ENCODE peak calls at places on chromosomes 5 and 9, in four cellular contexts. I is GM12891, U is K562, D is GM12878. O is an unnamed sample.

GRCh38 chr5:146620663-146621051 is 104.7 kb upstream of the GPR151 start:
- DNase-seq in I (no peak), U (no peak), D (no peak), O (no peak)

GRCh38 chr5:18003312-18003711 is 369.1 kb downstream of the TAF11L14 start:
- DNase-seq in I (no peak), U (no peak), D (no peak), O (no peak)

GRCh38 chr5:159497221-159497620 is 166.9 kb upstream of the IL12B start:
- DNase-seq in I (no peak), U (no peak), D (no peak), O (no peak)

GRCh38 chr5:173643964-173644363 is 27.5 kb upstream of the BOD1 start:
- DNase-seq in I (peak), U (no peak), D (peak), O (no peak)

GRCh38 chr5:68883441-68883840 is 210.4 kb upstream of the SLC30A5 start:
- DNase-seq in I (no peak), U (no peak), D (no peak), O (no peak)

GRCh38 chr9:138104251-138105122 is 226.9 kb downstream of the CACNA1B start:
- DNase-seq in I (no peak), U (no peak), D (no peak), O (no peak)

GRCh38 chr9:9352877-9353481 is 1259.8 kb downstream of the PTPRD start:
- DNase-seq in I (no peak), U (peak), D (no peak), O (no peak)

GRCh38 chr5:158812381-158812780 is 287.3 kb downstream of the EBF1 start:
- DNase-seq in I (no peak), U (no peak), D (peak), O (no peak)

GRCh38 chr5:151221574-151221973 is 2.3 kb downstream of the CCDC69 start:
- DNase-seq in I (no peak), U (no peak), D (no peak), O (no peak)

GRCh38 chr9:130623466-130623865 is 40.9 kb upstream of the PRDM12 start:
- DNase-seq in I (no peak), U (no peak), D (no peak), O (no peak)

GRCh38 chr9:105865315-105865714 is 171.0 kb downstream of the TMEM38B start:
- DNase-seq in I (no peak), U (no peak), D (no peak), O (no peak)

GRCh38 chr5:147998704-147999103 is 65.1 kb upstream of the SPINK5 start:
- DNase-seq in I (no peak), U (no peak), D (no peak), O (no peak)

GRCh38 chr9:86836797-86837196 is 110.5 kb downstream of the GAS1 start:
- DNase-seq in I (no peak), U (no peak), D (peak), O (no peak)

GRCh38 chr5:138651767-138652117 is 76.5 kb upstream of the HSPA9 start:
- DNase-seq in I (no peak), U (no peak), D (no peak), O (no peak)

DNA sequence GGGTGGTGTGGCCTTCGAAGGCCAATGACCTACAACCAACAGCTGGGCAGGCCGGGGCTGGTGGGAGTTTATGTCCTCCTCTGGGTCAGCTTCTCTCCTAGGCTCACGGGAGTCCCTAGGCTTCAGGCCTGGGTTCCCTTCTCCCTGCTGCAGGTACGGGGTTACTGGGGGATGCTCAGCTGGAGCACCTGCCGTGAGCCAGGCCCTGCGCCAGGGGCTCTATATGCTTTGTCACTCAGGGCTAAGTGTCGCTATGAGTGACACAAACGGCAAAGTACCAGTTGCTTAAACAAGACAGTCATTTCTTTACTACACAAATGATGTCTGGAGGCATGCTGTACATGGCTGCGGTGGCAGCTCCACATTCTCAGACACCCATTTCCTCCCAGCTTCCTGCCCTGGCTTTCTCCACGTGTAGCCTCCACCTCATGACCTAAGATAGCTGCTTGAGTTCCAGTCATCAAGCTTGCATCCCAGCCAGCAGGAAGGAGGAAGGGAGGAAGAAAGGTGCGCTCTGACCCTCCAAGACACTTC is 22.5 kb upstream of the NINJ1 start:
- DNase-seq in I (no peak), U (no peak), D (peak), O (no peak)
- TF ChIP-seq SPI1 in I (peak), U (no peak), D (no peak), O (no peak)

GRCh38 chr5:137035480-137035878 is 463.6 kb downstream of the SPOCK1 start:
- DNase-seq in I (no peak), U (no peak), D (no peak), O (no peak)

GRCh38 chr5:137036630-137037029 is 462.5 kb downstream of the SPOCK1 start:
- DNase-seq in I (no peak), U (no peak), D (no peak), O (no peak)

GRCh38 chr5:137039939-137040515 is 459.1 kb downstream of the SPOCK1 start:
- DNase-seq in I (no peak), U (no peak), D (no peak), O (no peak)

GRCh38 chr5:137034764-137035479 is 464.2 kb downstream of the SPOCK1 start:
- DNase-seq in I (no peak), U (no peak), D (no peak), O (no peak)

GRCh38 chr5:137037848-137038247 is 461.3 kb downstream of the SPOCK1 start:
- DNase-seq in I (no peak), U (no peak), D (no peak), O (no peak)
- TF ChIP-seq SPI1 in I (no peak), U (no peak), D (no peak), O (no peak)

DNA sequence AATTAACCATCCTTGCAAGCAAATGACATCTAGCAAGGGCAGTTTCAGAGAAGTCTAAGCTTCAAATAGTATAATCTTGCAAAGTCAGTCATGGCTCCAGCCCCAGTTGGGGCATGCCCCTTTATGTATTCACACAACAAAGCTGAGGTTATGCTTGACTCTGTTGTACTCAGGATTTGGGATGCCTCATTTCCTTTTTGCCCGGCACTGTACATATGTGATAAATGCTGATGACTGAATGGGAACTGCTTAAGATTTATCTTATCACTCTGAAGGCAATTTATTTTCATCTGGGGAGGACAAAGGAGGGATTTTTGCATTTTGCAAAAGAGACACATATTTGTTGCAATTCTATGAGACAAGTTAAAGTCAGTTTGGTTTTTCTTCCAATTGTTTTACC is 219.2 kb downstream of the TRPM3 start:
- DNase-seq in I (no peak), U (no peak), D (no peak), O (no peak)
- TF ChIP-seq SPI1 in I (no peak), U (no peak), D (no peak), O (no peak)

GRCh38 chr9:29830815-29831214 is 2257.5 kb upstream of the C9orf72 start:
- DNase-seq in I (no peak), U (no peak), D (no peak), O (no peak)
- TF ChIP-seq SPI1 in I (no peak), U (no peak), D (no peak), O (no peak)

GRCh38 chr5:176402684-176403083 is 13.7 kb downstream of the CLTB start:
- DNase-seq in I (no peak), U (no peak), D (no peak), O (no peak)

GRCh38 chr5:176397736-176398420 is 9.3 kb downstream of the HIGD2A start:
- DNase-seq in I (no peak), U (no peak), D (no peak), O (no peak)

GRCh38 chr5:176405656-176406435 is 10.5 kb downstream of the CLTB start:
- DNase-seq in I (no peak), U (no peak), D (no peak), O (no peak)

GRCh38 chr5:176400382-176401156 is 12.0 kb downstream of the HIGD2A start:
- DNase-seq in I (no peak), U (no peak), D (no peak), O (no peak)

DNA sequence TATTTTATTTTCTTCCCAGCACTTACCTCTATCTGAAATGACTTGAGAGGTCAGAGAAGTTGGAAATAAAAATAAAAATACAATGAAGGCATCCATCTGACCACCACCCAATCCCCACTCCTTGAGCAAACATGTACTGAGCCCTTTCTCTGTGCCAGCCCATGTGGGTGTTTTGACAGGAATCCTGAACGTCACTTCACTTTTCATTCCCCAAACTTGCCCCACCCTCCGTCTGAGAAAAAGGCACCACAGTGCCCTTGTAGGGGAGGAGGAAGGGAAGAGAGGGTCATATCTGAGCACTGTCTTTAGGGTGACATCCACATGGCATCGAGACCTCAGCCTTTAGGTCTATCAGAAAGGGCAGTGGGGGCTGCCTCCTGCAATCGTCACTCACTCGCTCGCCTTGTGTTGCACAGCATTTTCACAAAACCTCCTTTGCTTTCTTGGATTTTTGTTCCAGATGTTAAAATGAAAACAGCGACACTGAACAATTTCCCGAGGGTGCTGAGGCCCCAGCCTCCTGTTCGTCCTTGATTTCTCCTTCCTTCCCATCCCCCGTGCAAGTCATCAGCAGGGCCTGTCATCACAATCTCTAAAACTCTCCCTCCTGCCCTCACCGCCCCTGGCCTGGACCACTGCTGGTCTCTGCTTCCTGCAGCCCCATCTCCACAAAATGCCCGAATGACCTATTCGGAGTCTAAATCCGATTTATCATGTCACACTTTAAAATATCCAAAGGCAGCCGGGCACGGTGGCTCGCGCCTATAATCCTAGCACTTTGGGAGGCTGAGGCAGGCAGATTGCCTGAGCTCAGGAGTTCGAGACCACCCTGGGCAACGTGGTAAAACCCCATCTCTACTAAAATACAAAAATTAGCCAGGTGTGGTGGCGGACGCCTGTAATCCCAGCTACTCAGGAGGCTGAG is 13.0 kb downstream of the HIGD2A start:
- DNase-seq in I (no peak), U (no peak), D (no peak), O (no peak)
- TF ChIP-seq SPI1 in I (no peak), U (no peak), D (no peak), O (no peak)

DNA sequence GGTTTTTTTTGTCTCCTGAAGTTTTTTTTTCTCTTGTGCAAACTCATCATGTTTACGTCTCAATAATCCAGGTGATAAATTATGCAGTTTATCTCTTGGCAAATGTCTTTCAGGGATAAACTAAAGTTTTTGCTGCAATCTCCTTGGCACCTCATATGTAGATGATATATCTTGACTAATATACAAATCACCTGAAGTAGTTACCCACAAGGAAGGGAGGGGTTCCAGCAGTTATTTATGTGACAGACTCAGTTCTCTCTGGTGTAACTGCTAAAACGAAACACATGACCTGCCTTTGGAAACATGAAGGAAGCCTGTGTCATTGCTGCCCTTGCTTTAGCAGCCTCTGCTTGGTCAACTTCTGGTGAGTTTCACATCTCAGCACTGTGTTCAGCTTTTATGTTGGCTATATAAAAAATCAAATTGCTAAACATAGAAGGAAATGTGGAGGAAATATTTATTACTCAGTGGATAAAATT is 39.3 kb upstream of the KIAA1958 start:
- DNase-seq in I (no peak), U (no peak), D (no peak), O (no peak)
- TF ChIP-seq SPI1 in I (no peak), U (no peak), D (no peak), O (no peak)